ENCODE peak calls at places on chromosome 21, in nine cellular contexts. X is stomach, N is transverse colon, O is prostate gland, V is sigmoid colon, C is breast epithelium, W is HCT116, K is suprapubic skin, I is HL-60. M is an unnamed sample.

GRCh38 chr21:30408782-30409494 is 13.1 kb downstream of the KRTAP13-1 start:
- DNase-seq in W (peak), V (no peak), I (peak), C (peak), X (peak), O (peak), K (no peak), N (peak), M (no peak)

GRCh38 chr21:26194811-26195251 is 24.3 kb upstream of the APP start:
- DNase-seq in X (no peak), W (no peak), K (no peak), I (no peak), C (no peak), V (no peak), O (no peak), N (no peak), M (no peak)

GRCh38 chr21:30232011-30232410 is 16.1 kb upstream of the CLDN8 start:
- DNase-seq in K (no peak), O (no peak), W (no peak), V (no peak), N (no peak), X (no peak), I (no peak), C (no peak), M (no peak)

GRCh38 chr21:34988139-34988538 is 61.0 kb downstream of the RUNX1 start:
- DNase-seq in X (no peak), I (no peak), W (no peak), O (no peak), C (no peak), V (no peak), N (no peak), K (no peak), M (no peak)

GRCh38 chr21:38992737-38993136 is 187.0 kb downstream of the ETS2 start:
- DNase-seq in N (no peak), K (no peak), C (no peak), O (no peak), V (no peak), W (no peak), X (no peak), I (no peak), M (no peak)

GRCh38 chr21:41642399-41642798 is 124.5 kb downstream of the RIPK4 start:
- DNase-seq in I (no peak), W (no peak), X (no peak), K (no peak), N (no peak), V (no peak), O (no peak), C (no peak), M (no peak)

GRCh38 chr21:37263827-37264226 is 3.3 kb downstream of the VPS26C start:
- DNase-seq in V (no peak), C (no peak), O (no peak), I (no peak), X (no peak), N (no peak), K (no peak), W (no peak), M (no peak)

GRCh38 chr21:25170681-25171080 is 436.6 kb downstream of the MRPL39 start:
- DNase-seq in V (no peak), I (no peak), O (no peak), X (no peak), K (no peak), N (no peak), W (no peak), C (no peak), M (no peak)

GRCh38 chr21:39911286-39911685 is 44.0 kb downstream of the PCP4 start:
- DNase-seq in I (no peak), O (no peak), N (no peak), V (no peak), X (no peak), W (no peak), C (no peak), K (no peak), M (no peak)

GRCh38 chr21:35111531-35111930 is 62.4 kb upstream of the RUNX1 start:
- DNase-seq in X (no peak), C (no peak), V (no peak), K (no peak), O (peak), I (no peak), N (no peak), W (no peak), M (no peak)

GRCh38 chr21:38341546-38342012 is 84.8 kb downstream of the KCNJ15 start:
- DNase-seq in C (no peak), V (no peak), W (no peak), K (no peak), I (no peak), X (peak), O (no peak), N (no peak), M (no peak)

GRCh38 chr21:37642493-37642892 is 273.8 kb downstream of the KCNJ6 start:
- DNase-seq in C (no peak), K (no peak), O (peak), W (peak), I (no peak), V (no peak), X (no peak), N (no peak), M (no peak)

GRCh38 chr21:46324390-46325072 is 575 bp downstream of the PCNT start:
- DNase-seq in I (peak), N (peak), W (peak), C (peak), O (peak), V (peak), X (peak), K (peak), M (peak)

GRCh38 chr21:46325073-46325912 is 1.3 kb downstream of the PCNT start:
- DNase-seq in I (peak), N (peak), C (no peak), V (peak), X (peak), W (peak), O (peak), K (no peak), M (peak)

GRCh38 chr21:46327711-46328110 is 3.8 kb downstream of the PCNT start:
- DNase-seq in V (no peak), K (no peak), O (no peak), C (no peak), I (no peak), X (no peak), N (no peak), W (no peak), M (no peak)

GRCh38 chr21:46328151-46328550 is 4.2 kb downstream of the PCNT start:
- DNase-seq in X (no peak), N (no peak), V (no peak), K (no peak), W (no peak), O (no peak), I (no peak), C (no peak), M (no peak)

DNA sequence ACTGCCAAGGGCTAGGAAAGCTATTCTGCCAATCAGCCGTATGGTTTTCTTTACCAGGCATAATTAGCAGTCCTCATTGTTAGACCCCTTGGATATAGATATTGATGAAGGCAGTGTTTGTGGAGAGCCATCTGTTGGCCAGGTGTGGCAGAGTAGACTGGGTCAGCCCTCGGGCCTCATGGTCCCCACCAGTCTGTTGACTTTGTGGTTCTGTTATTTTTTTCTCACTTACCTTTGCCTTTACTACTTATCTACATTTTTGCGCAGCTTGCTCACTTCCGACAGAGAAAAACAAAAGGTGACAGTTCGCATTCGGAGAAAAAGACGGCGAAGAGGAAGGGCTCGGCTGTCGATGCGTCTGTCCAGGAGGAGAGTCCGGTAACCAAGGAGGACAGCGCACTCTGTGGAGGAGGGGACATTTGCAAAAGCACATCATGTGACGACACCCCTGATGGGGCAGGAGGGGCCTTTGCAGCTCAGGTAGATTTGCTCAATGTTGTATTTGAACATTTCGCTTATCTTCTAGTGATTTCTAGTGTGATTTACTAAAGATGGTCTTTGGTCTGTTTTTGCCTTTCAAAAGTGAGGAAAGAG is 2.3 kb downstream of the PCNT start:
- DNase-seq in I (no peak), V (no peak), N (no peak), X (no peak), W (no peak), O (no peak), K (no peak), C (no peak), M (no peak)
- TF ChIP-seq CTCF in I (no peak), V (no peak), N (no peak), X (no peak), W (peak), O (no peak), K (no peak), C (no peak), M (no peak)

DNA sequence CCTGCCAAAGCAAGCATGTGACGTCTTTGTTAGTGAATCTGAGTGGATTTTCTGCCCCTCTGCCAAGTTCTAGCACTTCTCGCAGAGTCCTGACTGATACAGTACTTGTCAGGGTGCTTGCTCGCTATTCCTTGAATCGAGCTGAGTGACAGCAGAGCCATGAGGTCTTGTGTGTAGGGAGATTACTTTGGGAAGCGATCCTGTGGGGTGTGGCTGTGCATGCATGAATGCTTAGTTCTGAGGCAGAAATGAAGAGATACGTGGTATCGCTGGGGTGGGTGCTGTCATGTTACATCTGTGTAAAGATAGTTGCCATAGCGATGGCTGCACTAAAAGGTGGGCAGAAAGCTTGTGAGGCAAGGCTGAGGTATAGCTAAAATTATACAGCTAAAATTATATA is 19.3 kb upstream of the DNAJC28 start:
- DNase-seq in I (no peak), C (no peak), W (no peak), V (no peak), O (no peak), K (no peak), N (no peak), X (no peak), M (no peak)
- TF ChIP-seq POLR2AphosphoS5 in I (no peak), C (no peak), W (no peak), V (no peak), O (no peak), K (no peak), N (no peak), X (no peak), M (no peak)

GRCh38 chr21:15896501-15896900 is 166.7 kb downstream of the USP25 start:
- DNase-seq in X (no peak), V (no peak), O (no peak), C (no peak), K (no peak), N (no peak), W (no peak), I (no peak), M (no peak)

GRCh38 chr21:15893902-15894301 is 164.1 kb downstream of the USP25 start:
- DNase-seq in C (no peak), V (no peak), K (no peak), I (no peak), X (no peak), O (no peak), W (no peak), N (no peak), M (no peak)

GRCh38 chr21:15895142-15896106 is 165.6 kb downstream of the USP25 start:
- DNase-seq in V (no peak), O (no peak), I (no peak), X (no peak), N (no peak), K (no peak), C (no peak), W (no peak), M (no peak)

DNA sequence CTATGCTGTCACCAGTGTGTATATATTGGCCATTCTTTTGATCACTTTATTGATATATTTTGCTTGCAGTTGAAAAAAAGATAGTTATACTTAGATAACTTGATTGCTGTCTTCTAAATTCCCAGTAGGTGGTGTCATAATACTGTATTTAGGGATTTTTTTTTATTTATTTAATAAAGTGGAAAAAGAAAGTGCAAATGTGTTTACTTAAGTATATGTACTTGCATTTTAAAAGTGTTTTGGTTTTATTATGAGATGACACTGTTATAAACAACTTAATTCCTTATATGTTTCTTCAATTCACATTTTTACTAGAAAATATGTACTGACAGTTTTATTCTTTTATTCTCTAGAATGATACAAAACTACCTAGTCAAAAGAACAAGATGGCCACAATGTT is 164.8 kb downstream of the USP25 start:
- DNase-seq in O (no peak), N (no peak), I (no peak), V (no peak), K (no peak), W (no peak), C (no peak), X (no peak), M (no peak)
- H3K4me3 ChIP-seq in O (no peak), N (no peak), I (no peak), V (no peak), K (no peak), W (no peak), C (no peak), X (no peak), M (no peak)

GRCh38 chr21:43362928-43363314 is 64.0 kb downstream of the SIK1 start:
- DNase-seq in N (peak), X (no peak), K (no peak), W (no peak), I (no peak), O (no peak), V (no peak), C (no peak), M (no peak)

GRCh38 chr21:43362306-43362927 is 64.5 kb downstream of the SIK1 start:
- DNase-seq in C (no peak), V (peak), I (no peak), N (peak), X (peak), W (no peak), K (peak), O (peak), M (peak)

GRCh38 chr21:43361493-43362296 is 65.2 kb downstream of the SIK1 start:
- DNase-seq in N (peak), K (no peak), V (peak), C (no peak), O (peak), I (no peak), W (no peak), X (no peak), M (peak)

GRCh38 chr21:43360441-43361126 is 66.3 kb downstream of the SIK1 start:
- DNase-seq in X (no peak), W (no peak), K (no peak), N (no peak), O (no peak), I (no peak), V (no peak), C (no peak), M (no peak)

GRCh38 chr21:43361127-43361492 is 65.8 kb downstream of the SIK1 start:
- DNase-seq in O (peak), N (peak), V (no peak), X (no peak), K (no peak), W (no peak), C (no peak), I (no peak), M (no peak)
- TF ChIP-seq CTCF in O (no peak), N (no peak), V (no peak), X (no peak), K (no peak), W (no peak), C (no peak), I (no peak), M (no peak)

GRCh38 chr21:27677547-27677946 is 710.7 kb upstream of the ADAMTS5 start:
- DNase-seq in N (no peak), V (no peak), I (no peak), W (no peak), X (no peak), K (no peak), C (no peak), O (no peak), M (no peak)

GRCh38 chr21:27678511-27678910 is 711.6 kb upstream of the ADAMTS5 start:
- DNase-seq in C (no peak), O (no peak), I (no peak), K (no peak), X (no peak), V (no peak), N (no peak), W (no peak), M (no peak)

DNA sequence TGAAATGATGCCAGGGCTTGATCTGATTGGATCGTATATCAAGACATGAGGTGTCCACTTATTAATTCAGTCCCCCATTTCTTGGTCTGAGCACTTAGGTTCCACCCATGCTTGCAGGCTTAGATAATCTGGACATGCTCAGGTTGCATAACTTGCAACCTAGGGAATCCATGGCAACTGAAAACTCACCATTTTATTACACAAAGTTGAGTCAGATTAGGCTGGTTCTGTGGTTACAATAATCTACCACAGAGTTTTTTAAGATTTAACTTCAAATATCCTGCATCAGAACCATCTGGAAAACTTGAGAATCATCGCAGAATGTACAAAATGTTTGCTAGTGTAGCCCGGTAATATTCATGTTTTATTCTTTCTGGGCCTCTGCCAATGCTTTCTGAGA is 707.1 kb upstream of the ADAMTS5 start:
- DNase-seq in K (no peak), C (no peak), V (no peak), O (no peak), X (no peak), I (no peak), W (no peak), N (no peak), M (no peak)
- TF ChIP-seq POLR2AphosphoS5 in K (no peak), C (no peak), V (no peak), O (no peak), X (no peak), I (no peak), W (no peak), N (no peak), M (no peak)

GRCh38 chr21:45893166-45894106 is 88.1 kb upstream of the COL6A1 start:
- DNase-seq in I (no peak), K (no peak), O (no peak), N (no peak), W (no peak), C (no peak), X (no peak), V (no peak), M (peak)

GRCh38 chr21:45892156-45892919 is 89.2 kb upstream of the COL6A1 start:
- DNase-seq in C (no peak), X (no peak), V (no peak), O (no peak), W (no peak), N (peak), I (peak), K (no peak), M (peak)

GRCh38 chr21:45889961-45890360 is 91.6 kb upstream of the COL6A1 start:
- DNase-seq in N (no peak), X (no peak), O (no peak), W (no peak), I (no peak), V (no peak), K (no peak), C (no peak), M (peak)

GRCh38 chr21:45889115-45889708 is 92.4 kb upstream of the COL6A1 start:
- DNase-seq in K (no peak), W (no peak), X (no peak), O (no peak), I (no peak), C (no peak), N (no peak), V (no peak), M (peak)

DNA sequence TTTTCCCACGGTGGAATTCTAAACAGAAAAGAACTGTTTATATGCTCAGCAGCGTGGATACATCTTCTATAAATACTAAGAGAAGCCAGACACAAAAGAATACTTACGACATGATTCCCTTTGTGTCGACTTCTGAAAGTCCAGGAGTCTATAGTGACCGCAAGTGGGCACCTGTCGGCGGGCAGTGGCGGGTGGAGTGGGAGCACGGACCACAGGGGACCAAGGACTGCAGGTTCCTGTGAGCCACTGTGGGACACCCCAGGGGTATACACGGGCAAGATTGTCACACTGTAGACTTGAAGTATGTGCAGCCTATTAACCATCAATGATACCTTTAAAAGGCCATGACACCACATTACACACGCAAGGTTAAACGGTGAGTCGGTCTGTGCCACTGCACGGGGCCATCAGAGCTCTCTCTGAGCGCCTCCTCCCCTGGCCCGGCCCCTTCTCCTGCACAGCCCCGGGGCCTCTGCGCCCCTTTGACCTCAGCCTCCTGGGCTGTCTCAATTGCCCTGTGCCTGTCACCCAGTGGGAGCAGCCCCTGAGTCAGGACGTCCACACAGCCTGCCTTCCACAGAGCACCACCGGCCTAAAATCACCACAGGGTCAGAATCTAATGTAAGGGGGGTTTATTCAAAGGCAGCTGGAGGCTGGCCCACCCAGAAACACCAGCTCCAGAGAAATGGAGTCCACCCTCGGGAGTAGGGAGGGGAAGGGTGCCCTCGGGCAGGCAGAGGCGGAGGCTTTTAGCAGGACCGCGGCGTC is 90.0 kb upstream of the COL6A1 start:
- DNase-seq in O (no peak), X (no peak), V (no peak), N (no peak), K (no peak), I (no peak), C (no peak), W (no peak), M (peak)
- H3K4me3 ChIP-seq in O (no peak), X (no peak), V (no peak), N (no peak), K (no peak), I (no peak), C (no peak), W (no peak), M (peak)

GRCh38 chr21:45549670-45550463 is 7.6 kb upstream of the SLC19A1 start:
- DNase-seq in I (no peak), K (peak), W (no peak), N (no peak), C (no peak), O (no peak), V (peak), X (no peak), M (peak)
- TF ChIP-seq CTCF in I (no peak), K (no peak), W (peak), N (no peak), C (no peak), O (no peak), V (no peak), X (no peak), M (no peak)

GRCh38 chr21:33844104-33844889 is 71.3 kb downstream of the ATP5PO start:
- DNase-seq in W (no peak), N (no peak), K (no peak), C (no peak), V (no peak), O (peak), I (no peak), X (no peak), M (no peak)
- TF ChIP-seq POLR2AphosphoS5 in W (no peak), N (no peak), K (no peak), C (no peak), V (peak), O (peak), I (no peak), X (peak), M (no peak)

GRCh38 chr21:43721939-43722338 is 3.0 kb downstream of the PDXK start:
- DNase-seq in K (no peak), N (no peak), X (no peak), O (no peak), V (no peak), I (no peak), W (no peak), C (no peak), M (no peak)
- H3K4me3 ChIP-seq in K (peak), N (no peak), X (no peak), O (no peak), V (no peak), I (no peak), W (no peak), C (no peak), M (no peak)